ENCODE peak calls at places on chromosomes 5 and 9, in seven cellular contexts. W, E, R, B, T, Z and M are unnamed samples.

GRCh38 chr9:120892177-120892747 is 15.3 kb upstream of the PHF19 start:
- DNase-seq in Z (no peak), T (no peak), R (no peak), E (no peak), W (no peak), B (no peak), M (no peak)

GRCh38 chr5:80031109-80031508 is 4.0 kb upstream of the THBS4 start:
- DNase-seq in E (no peak), T (no peak), B (no peak), W (no peak), Z (no peak), R (no peak), M (no peak)

GRCh38 chr9:71981944-71982343 is 70.5 kb downstream of the C9orf85 start:
- DNase-seq in T (no peak), W (no peak), R (no peak), B (no peak), Z (no peak), E (no peak), M (no peak)

GRCh38 chr9:105864248-105864898 is 170.0 kb downstream of the TMEM38B start:
- DNase-seq in R (no peak), W (no peak), T (no peak), Z (no peak), E (no peak), B (no peak), M (no peak)

GRCh38 chr9:129888085-129888808 is 53.0 kb downstream of the USP20 start:
- DNase-seq in W (peak; percentile 54), R (no peak), E (peak; percentile 99), B (peak; percentile 65), T (no peak), Z (no peak), M (peak; percentile 83)

GRCh38 chr5:102903074-102903871 is 148.2 kb downstream of the PAM start:
- DNase-seq in Z (no peak), E (no peak), B (no peak), T (no peak), W (no peak), R (no peak), M (no peak)

GRCh38 chr5:114361724-114362196 is at the start of gene KCNN2:
- DNase-seq in Z (peak; percentile 92), W (peak; percentile 79), R (no peak), B (peak; percentile 90), E (peak; percentile 94), T (peak; percentile 71), M (no peak)

GRCh38 chr5:103272377-103272776 is 13.8 kb downstream of the MACIR start:
- DNase-seq in W (no peak), R (no peak), Z (no peak), B (no peak), T (no peak), E (no peak), M (no peak)

GRCh38 chr5:131747180-131748105 is 49.4 kb downstream of the FNIP1 start:
- DNase-seq in E (no peak), B (no peak), R (no peak), W (no peak), T (no peak), Z (peak; percentile 8), M (no peak)

GRCh38 chr9:125649826-125650225 is 57.2 kb downstream of the MAPKAP1 start:
- DNase-seq in T (peak; percentile 32), W (no peak), B (no peak), R (no peak), Z (no peak), E (no peak), M (no peak)

GRCh38 chr9:113164536-113165300 is 13.9 kb downstream of the SLC31A2 start:
- DNase-seq in R (no peak), E (no peak), Z (peak; percentile 34), T (no peak), W (no peak), B (peak; percentile 82), M (no peak)

GRCh38 chr5:45385321-45386058 is 310.7 kb downstream of the HCN1 start:
- DNase-seq in T (peak; percentile 93), W (no peak), Z (no peak), B (peak; percentile 14), R (no peak), E (no peak), M (no peak)

GRCh38 chr5:117359895-117360294 is 785.3 kb upstream of the SEMA6A start:
- DNase-seq in W (no peak), E (no peak), B (no peak), Z (no peak), R (no peak), T (no peak), M (no peak)

GRCh38 chr5:124663101-124663506 is 83.3 kb downstream of the ZNF608 start:
- DNase-seq in Z (peak; percentile 49), B (no peak), T (no peak), R (no peak), E (no peak), W (no peak), M (no peak)

GRCh38 chr9:28197653-28198052 is 624.4 kb upstream of the C9orf72 start:
- DNase-seq in R (no peak), W (no peak), B (no peak), T (no peak), Z (no peak), E (no peak), M (no peak)

GRCh38 chr9:81517954-81518353 is 171.4 kb downstream of the TLE1 start:
- DNase-seq in W (no peak), R (no peak), B (no peak), Z (no peak), E (peak; percentile 62), T (no peak), M (no peak)

GRCh38 chr9:94504358-94504757 is 50.5 kb upstream of the PCAT7 start:
- DNase-seq in E (no peak), W (no peak), Z (no peak), T (no peak), R (no peak), B (no peak), M (no peak)

GRCh38 chr5:140977003-140977402 is 10.7 kb downstream of the PCDHAC2 start:
- DNase-seq in B (no peak), E (no peak), T (peak; percentile 59), R (no peak), Z (no peak), W (no peak), M (no peak)

GRCh38 chr5:177554474-177555111 is at the start of gene FAM193B:
- DNase-seq in B (peak; percentile 97), T (peak; percentile 89), R (peak; percentile 76), Z (peak; percentile 90), E (peak; percentile 93), W (peak; percentile 95), M (peak; percentile 76)
- TF ChIP-seq CTCF in B (peak; percentile 13), T (peak; percentile 7), R (peak; percentile 38), Z (peak; percentile 51), E (peak; percentile 34), W (no peak), M (no peak)

GRCh38 chr5:82298668-82299067 is 20.5 kb upstream of the RPS23 start:
- DNase-seq in R (no peak), T (no peak), E (no peak), W (no peak), Z (no peak), B (no peak), M (no peak)

GRCh38 chr5:82295144-82295543 is 17.0 kb upstream of the RPS23 start:
- DNase-seq in B (no peak), W (no peak), T (no peak), E (no peak), R (no peak), Z (no peak), M (no peak)

GRCh38 chr5:82297711-82298110 is 19.6 kb upstream of the RPS23 start:
- DNase-seq in Z (no peak), T (no peak), R (no peak), W (no peak), E (no peak), B (no peak), M (no peak)

GRCh38 chr5:82295959-82296557 is 17.9 kb upstream of the RPS23 start:
- DNase-seq in W (no peak), E (no peak), B (no peak), Z (no peak), R (no peak), T (no peak), M (no peak)

GRCh38 chr5:82296929-82297328 is 18.8 kb upstream of the RPS23 start:
- DNase-seq in W (no peak), T (no peak), E (no peak), Z (no peak), R (no peak), B (no peak), M (no peak)
- TF ChIP-seq CTCF in W (no peak), T (no peak), E (no peak), Z (no peak), R (no peak), B (no peak), M (no peak)

GRCh38 chr5:68333649-68334549 is 118.3 kb downstream of the PIK3R1 start:
- DNase-seq in R (no peak), Z (peak; percentile 87), T (peak; percentile 60), B (no peak), E (no peak), W (no peak), M (no peak)
- TF ChIP-seq CTCF in R (no peak), Z (peak; percentile 76), T (peak; percentile 29), B (no peak), E (no peak), W (no peak), M (no peak)

DNA sequence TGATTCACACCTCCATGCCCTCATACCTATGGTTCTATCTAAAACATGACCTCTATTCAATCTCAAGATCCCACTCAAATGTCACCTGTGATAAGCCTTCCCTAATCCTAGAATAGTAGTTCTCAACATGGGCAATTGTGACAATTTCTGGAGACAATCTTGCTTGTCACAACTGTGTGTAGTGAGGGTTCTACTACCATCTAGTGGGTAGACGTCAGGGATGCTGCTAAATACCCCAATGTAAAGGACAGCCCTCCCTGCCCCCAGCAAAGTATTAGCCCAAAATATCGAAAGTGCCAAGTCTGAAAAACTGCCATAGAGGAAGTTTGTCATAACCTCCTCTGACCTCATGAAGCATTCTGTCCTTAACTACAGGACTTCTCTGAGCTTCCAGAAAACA is 32.0 kb downstream of the TBCA start:
- DNase-seq in R (no peak), W (no peak), B (no peak), E (no peak), Z (no peak), T (no peak), M (no peak)
- TF ChIP-seq CTCF in R (no peak), W (no peak), B (no peak), E (no peak), Z (no peak), T (no peak), M (no peak)

GRCh38 chr5:72079288-72079687 is 28.0 kb upstream of the MAP1B start:
- DNase-seq in B (peak; percentile 48), E (no peak), Z (no peak), R (no peak), T (no peak), W (no peak), M (no peak)
- TF ChIP-seq CTCF in B (no peak), E (no peak), Z (no peak), R (no peak), T (no peak), W (no peak), M (no peak)